ENCODE peak calls at places on chromosome 15, in ten cellular contexts. C is stimulated activated CD4-positive, alpha-beta T cell treated with anti-CD3 and anti-CD28 coated beads, Interleukin-1b, Interleukin-23, amount 100 ng/mL, for 1 hour; F is stimulated activated CD8-positive, alpha-beta memory T cell treated with anti-CD3 and anti-CD28 coated beads, Interleukin-2, amount 100 ng/mL, for 48 hours; T is iris pigment epithelial cell; R is adipocyte; O is fibroblast of mammary gland; I is GM18507; G is cardiac fibroblast; W is ecto neural progenitor cell; L is dermis microvascular lymphatic vessel endothelial cell. S is an unnamed sample.

GRCh38 chr15:42890161-42890913 is 30.2 kb downstream of the TTBK2 start:
- DNase-seq in R (peak; percentile 56), O (peak; percentile 45), C (no peak), G (peak; percentile 91), W (no peak), T (peak; percentile 71), F (no peak), I (no peak), L (peak; percentile 43), S (no peak)

GRCh38 chr15:41979493-41980266 is 7.3 kb upstream of the EHD4 start:
- DNase-seq in R (no peak), W (peak; percentile 39), I (no peak), G (no peak), C (no peak), O (no peak), T (no peak), L (no peak), F (no peak), S (no peak)

GRCh38 chr15:74121040-74121439 is 9.3 kb upstream of the ISLR2 start:
- DNase-seq in R (no peak), L (no peak), G (no peak), C (no peak), W (no peak), T (no peak), O (no peak), I (no peak), F (no peak), S (no peak)

GRCh38 chr15:96126859-96127258 is 203.6 kb upstream of the NR2F2 start:
- DNase-seq in C (no peak), I (no peak), T (no peak), R (no peak), O (no peak), W (no peak), G (no peak), L (no peak), F (no peak), S (no peak)

GRCh38 chr15:45891766-45892165 is 256.9 kb downstream of the SQOR start:
- DNase-seq in G (no peak), W (no peak), C (no peak), O (no peak), L (no peak), F (no peak), I (no peak), R (no peak), T (no peak), S (no peak)

GRCh38 chr15:66774001-66774814 is 72.2 kb downstream of the SMAD6 start:
- DNase-seq in T (peak; percentile 57), W (peak; percentile 93), L (peak; percentile 73), F (peak; percentile 32), I (peak; percentile 75), R (peak; percentile 92), G (peak; percentile 77), O (peak; percentile 67), C (peak; percentile 7), S (no peak)

GRCh38 chr15:85730001-85730820 is 64.5 kb downstream of the KLHL25 start:
- DNase-seq in I (peak; percentile 37), W (no peak), T (peak; percentile 63), C (peak; percentile 15), G (peak; percentile 76), L (peak; percentile 57), F (no peak), R (peak; percentile 86), O (peak; percentile 77), S (peak; percentile 2)

GRCh38 chr15:83732196-83732595 is 78.3 kb downstream of the ADAMTSL3 start:
- DNase-seq in C (no peak), O (no peak), F (no peak), L (peak; percentile 18), G (no peak), T (peak; percentile 23), W (no peak), I (no peak), R (no peak), S (no peak)

GRCh38 chr15:57625703-57626448 is 34.2 kb downstream of the MYZAP start:
- DNase-seq in L (no peak), I (no peak), G (no peak), O (no peak), C (no peak), R (no peak), F (no peak), T (no peak), W (no peak), S (no peak)

GRCh38 chr15:77015651-77016320 is 20.9 kb downstream of the PSTPIP1 start:
- DNase-seq in W (no peak), T (no peak), F (no peak), L (no peak), C (no peak), G (no peak), I (no peak), R (no peak), O (no peak), S (no peak)

GRCh38 chr15:81852826-81853225 is 193.0 kb downstream of the MEX3B start:
- DNase-seq in L (no peak), I (no peak), T (no peak), O (no peak), R (peak; percentile 29), G (no peak), F (no peak), C (no peak), W (no peak), S (no peak)

GRCh38 chr15:90165659-90166489 is 35.3 kb upstream of the SEMA4B start:
- DNase-seq in W (no peak), I (no peak), C (no peak), L (peak; percentile 88), T (peak; percentile 99), O (peak; percentile 99), F (peak; percentile 54), G (peak; percentile 98), R (peak; percentile 93), S (peak; percentile 25)

GRCh38 chr15:45183001-45183400 is 4.8 kb downstream of the SHF start:
- DNase-seq in F (no peak), I (no peak), R (no peak), O (no peak), T (no peak), L (no peak), C (no peak), W (no peak), G (no peak), S (no peak)

GRCh38 chr15:47987908-47988532 is 132.8 kb upstream of the SLC24A5 start:
- DNase-seq in F (no peak), G (peak; percentile 82), L (peak; percentile 26), C (no peak), R (peak; percentile 85), T (peak; percentile 68), W (no peak), I (peak; percentile 14), O (peak; percentile 73), S (peak; percentile 33)

GRCh38 chr15:88246081-88246480 is 10.5 kb downstream of the NTRK3 start:
- DNase-seq in C (no peak), W (no peak), F (no peak), G (no peak), T (no peak), L (no peak), I (no peak), R (no peak), O (no peak), S (no peak)

GRCh38 chr15:59678171-59678570 is 10.9 kb downstream of the BNIP2 start:
- DNase-seq in W (no peak), R (no peak), I (no peak), C (no peak), F (no peak), O (no peak), T (no peak), G (no peak), L (no peak), S (no peak)

GRCh38 chr15:59410448-59410896 is 27.5 kb upstream of the FAM81A start:
- DNase-seq in O (peak; percentile 7), L (no peak), G (peak; percentile 7), F (no peak), T (peak; percentile 42), R (no peak), C (no peak), I (no peak), W (no peak), S (no peak)

GRCh38 chr15:68829068-68829467 is 8.4 kb upstream of the ANP32A start:
- DNase-seq in F (no peak), L (no peak), O (peak; percentile 35), I (no peak), W (no peak), G (peak; percentile 33), R (no peak), C (no peak), T (peak; percentile 25), S (no peak)

GRCh38 chr15:59524331-59524731 is 86.3 kb downstream of the FAM81A start:
- DNase-seq in I (no peak), T (no peak), F (no peak), G (no peak), O (no peak), W (no peak), L (no peak), C (no peak), R (no peak), S (no peak)

GRCh38 chr15:89496155-89497098 is at the start of gene RHCG:
- DNase-seq in C (no peak), F (no peak), L (no peak), I (no peak), W (peak; percentile 74), T (peak; percentile 55), O (peak; percentile 51), R (no peak), G (peak; percentile 58), S (no peak)

GRCh38 chr15:28208583-28208982 is 109.5 kb upstream of the OCA2 start:
- DNase-seq in F (no peak), T (no peak), O (no peak), C (no peak), G (no peak), I (no peak), L (no peak), W (no peak), R (no peak), S (no peak)

GRCh38 chr15:73841756-73842590 is 31.4 kb upstream of the TBC1D21 start:
- DNase-seq in G (no peak), C (no peak), W (no peak), F (no peak), R (no peak), L (no peak), T (no peak), O (no peak), I (no peak), S (no peak)

GRCh38 chr15:66631616-66632263 is 65.9 kb upstream of the LCTL start:
- DNase-seq in O (no peak), I (no peak), W (no peak), T (no peak), C (no peak), F (no peak), G (no peak), R (no peak), L (no peak), S (no peak)

GRCh38 chr15:53580371-53580770 is 179.1 kb downstream of the WDR72 start:
- DNase-seq in F (no peak), C (no peak), L (no peak), I (no peak), T (no peak), G (no peak), R (no peak), O (no peak), W (no peak), S (no peak)

GRCh38 chr15:96042734-96043224 is 287.7 kb upstream of the NR2F2 start:
- DNase-seq in R (no peak), G (no peak), L (no peak), T (no peak), I (no peak), O (no peak), W (no peak), C (no peak), F (no peak), S (no peak)

GRCh38 chr15:62413147-62413546 is 248.1 kb upstream of the C2CD4B start:
- DNase-seq in C (no peak), I (no peak), L (no peak), F (no peak), O (peak; percentile 50), G (no peak), T (no peak), W (no peak), R (peak; percentile 57), S (no peak)

GRCh38 chr15:25870899-25871298 is 7.8 kb upstream of the ATP10A start:
- DNase-seq in T (no peak), L (no peak), I (no peak), R (no peak), O (no peak), G (no peak), C (no peak), F (no peak), W (no peak), S (no peak)

GRCh38 chr15:79172801-79173460 is 82.4 kb upstream of the RASGRF1 start:
- DNase-seq in F (no peak), L (no peak), C (no peak), I (no peak), W (no peak), T (no peak), R (no peak), O (no peak), G (no peak), S (no peak)